ENCODE peak calls at places on chromosomes 7 and 10, in four cellular contexts. Z is H7, P is NCI-H446, S is GM10248. Q is an unnamed sample.

GRCh38 chr7:8161398-8161828 is 100.6 kb downstream of the ICA1 start:
- DNase-seq in Z (no peak), P (no peak), S (no peak), Q (no peak)

GRCh38 chr10:70602665-70603438 is at the start of gene PRF1:
- DNase-seq in Z (no peak), P (no peak), S (peak), Q (peak)

GRCh38 chr7:82559203-82559805 is 115.7 kb upstream of the CACNA2D1 start:
- DNase-seq in Z (peak), P (peak), S (no peak), Q (no peak)

GRCh38 chr10:5447611-5448071 is 35.3 kb downstream of the NET1 start:
- DNase-seq in Z (no peak), P (no peak), S (no peak), Q (no peak)

GRCh38 chr10:21518629-21519321 is 6.7 kb downstream of the SKIDA1 start:
- DNase-seq in Z (no peak), P (no peak), S (no peak), Q (peak)

GRCh38 chr10:46547331-46547880 is 9.1 kb downstream of the GPRIN2 start:
- DNase-seq in Z (no peak), P (no peak), S (no peak), Q (peak)

GRCh38 chr7:123773499-123773898 is 24.7 kb upstream of the WASL start:
- DNase-seq in Z (no peak), P (no peak), S (no peak), Q (no peak)

GRCh38 chr7:154746551-154746950 is 256.4 kb downstream of the PAXIP1 start:
- DNase-seq in Z (no peak), P (no peak), S (no peak), Q (no peak)

GRCh38 chr7:14637968-14638367 is 264.6 kb downstream of the DGKB start:
- DNase-seq in Z (no peak), P (no peak), S (no peak), Q (no peak)

Q was measured in osteoblast.